ENCODE peak calls at places on chromosomes 5 and 9, in six cellular contexts. H is GM23248; T is activated T-helper 1 cell treated with Interleukin-2 at 50 U/mL for 16 hours; W is Calu3; D is CD8-positive, alpha-beta T cell; V is NCI-H2081 treated with DMSO at 0.1 percent for 48 hours. E is an unnamed sample.

GRCh38 chr9:95809686-95810085 is 65.8 kb upstream of the ERCC6L2 start:
- DNase-seq in T (no peak), W (no peak), H (no peak), D (no peak), V (no peak), E (no peak)

GRCh38 chr9:35619800-35620158 is 1.6 kb upstream of the CD72 start:
- DNase-seq in W (no peak), D (no peak), H (no peak), T (no peak), V (no peak), E (no peak)

GRCh38 chr9:123157216-123157615 is 111.2 kb downstream of the STRBP start:
- DNase-seq in W (no peak), H (peak), V (no peak), T (no peak), D (no peak), E (no peak)

GRCh38 chr9:114315723-114316363 is 7.1 kb upstream of the ORM1 start:
- DNase-seq in V (no peak), T (no peak), H (no peak), D (no peak), W (no peak), E (no peak)

GRCh38 chr9:92726971-92727715 is 37.5 kb downstream of the BICD2 start:
- DNase-seq in H (no peak), T (no peak), V (no peak), D (no peak), W (no peak), E (no peak)

GRCh38 chr9:136052991-136053756 is 41.9 kb downstream of the NACC2 start:
- DNase-seq in W (peak), V (no peak), T (no peak), D (no peak), H (peak), E (no peak)

GRCh38 chr5:169635933-169636332 is 1.1 kb upstream of the DOCK2 start:
- DNase-seq in H (no peak), V (no peak), W (no peak), T (no peak), D (no peak), E (no peak)

GRCh38 chr9:134058716-134059115 is 9.1 kb downstream of the BRD3 start:
- DNase-seq in T (no peak), H (peak), W (no peak), V (no peak), D (no peak), E (no peak)

GRCh38 chr9:128103589-128103962 is 24.0 kb downstream of the PTGES2 start:
- DNase-seq in H (no peak), W (no peak), T (peak), D (no peak), V (no peak), E (no peak)

GRCh38 chr9:89822996-89823395 is 218.2 kb downstream of the GADD45G start:
- DNase-seq in H (no peak), T (no peak), D (no peak), V (no peak), W (no peak), E (no peak)

GRCh38 chr5:61332369-61332745 is 299 bp downstream of the ZSWIM6 start:
- DNase-seq in V (no peak), T (no peak), H (peak), W (peak), D (no peak), E (peak)

GRCh38 chr5:3825888-3826465 is 230.3 kb downstream of the IRX1 start:
- DNase-seq in T (no peak), V (no peak), W (no peak), D (no peak), H (no peak), E (no peak)

GRCh38 chr5:134479839-134480238 is 45.6 kb upstream of the JADE2 start:
- DNase-seq in D (no peak), W (no peak), V (no peak), T (no peak), H (no peak), E (no peak)

GRCh38 chr9:14343948-14344547 is 30.1 kb upstream of the NFIB start:
- DNase-seq in W (no peak), D (no peak), V (no peak), T (no peak), H (no peak), E (no peak)

GRCh38 chr5:1461396-1461795 is 16.2 kb upstream of the SLC6A3 start:
- DNase-seq in D (no peak), W (no peak), V (no peak), T (no peak), H (no peak), E (no peak)

GRCh38 chr9:38650564-38650963 is 30.2 kb upstream of the ANKRD18A start:
- DNase-seq in T (no peak), H (no peak), V (no peak), D (no peak), W (no peak), E (no peak)

GRCh38 chr5:85545129-85545528 is 1072.6 kb upstream of the COX7C start:
- DNase-seq in V (no peak), W (no peak), D (no peak), T (no peak), H (no peak), E (no peak)

GRCh38 chr5:123807177-123807900 is 295.4 kb downstream of the CSNK1G3 start:
- DNase-seq in V (peak), H (peak), W (no peak), D (no peak), T (no peak), E (no peak)

GRCh38 chr5:32413466-32414263 is 30.9 kb downstream of the ZFR start:
- DNase-seq in T (no peak), D (no peak), V (no peak), H (no peak), W (no peak), E (no peak)

GRCh38 chr9:112332674-112332976 is 794 bp downstream of the PTBP3 start:
- DNase-seq in H (no peak), T (no peak), W (no peak), D (no peak), V (no peak), E (no peak)

GRCh38 chr5:73152411-73153388 is 20.3 kb upstream of the TMEM174 start:
- DNase-seq in V (no peak), D (no peak), T (no peak), H (no peak), W (peak), E (no peak)

GRCh38 chr5:83048277-83048676 is 28.9 kb downstream of the TMEM167A start:
- DNase-seq in T (no peak), D (no peak), H (no peak), W (no peak), V (no peak), E (no peak)

GRCh38 chr9:129464972-129465833 is 155.7 kb downstream of the C9orf50 start:
- DNase-seq in V (no peak), H (peak), D (no peak), T (no peak), W (no peak), E (no peak)

GRCh38 chr5:81315336-81315735 is 13.9 kb downstream of the ZCCHC9 start:
- DNase-seq in W (no peak), T (no peak), D (no peak), H (peak), V (no peak), E (no peak)

GRCh38 chr5:142125378-142125777 is 16.8 kb downstream of the NDFIP1 start:
- DNase-seq in T (no peak), D (no peak), W (no peak), H (no peak), V (no peak), E (no peak)

GRCh38 chr5:72355706-72356299 is 35.6 kb downstream of the PTCD2 start:
- DNase-seq in D (no peak), V (no peak), W (peak), T (no peak), H (peak), E (no peak)

GRCh38 chr9:33956544-33956943 is 92.1 kb downstream of the UBAP2 start:
- DNase-seq in V (no peak), W (no peak), D (no peak), H (no peak), T (no peak), E (no peak)

GRCh38 chr5:124231794-124232193 is 514.6 kb downstream of the ZNF608 start:
- DNase-seq in H (no peak), V (no peak), T (no peak), W (no peak), D (no peak), E (no peak)

GRCh38 chr9:81174023-81174422 is 515.3 kb downstream of the TLE1 start:
- DNase-seq in D (no peak), W (no peak), V (no peak), T (no peak), H (no peak), E (no peak)

GRCh38 chr5:8845316-8845715 is 700.6 kb downstream of the SEMA5A start:
- DNase-seq in H (peak), V (no peak), T (no peak), D (no peak), W (no peak), E (no peak)

GRCh38 chr9:132494857-132495256 is 84.8 kb downstream of the CFAP77 start:
- DNase-seq in T (no peak), V (no peak), H (no peak), W (no peak), D (no peak), E (no peak)

GRCh38 chr5:177606071-177607051 is 6.4 kb downstream of the B4GALT7 start:
- DNase-seq in T (no peak), D (no peak), V (no peak), W (no peak), H (no peak), E (no peak)

GRCh38 chr5:98424681-98425454 is 348.6 kb upstream of the RGMB start:
- DNase-seq in V (no peak), W (no peak), H (peak), D (no peak), T (no peak), E (no peak)

GRCh38 chr5:133844836-133845235 is 123.6 kb downstream of the C5orf15 start:
- DNase-seq in H (no peak), T (no peak), W (no peak), V (no peak), D (no peak), E (no peak)

GRCh38 chr5:87229780-87230179 is 37.9 kb upstream of the RASA1 start:
- DNase-seq in H (peak), V (no peak), T (no peak), D (no peak), W (no peak), E (no peak)

GRCh38 chr5:158796812-158797497 is 302.8 kb downstream of the EBF1 start:
- DNase-seq in T (no peak), H (peak), V (no peak), W (no peak), D (no peak), E (no peak)

E was measured in GM13976.